ENCODE peak calls at places on chromosomes 7 and 10, in eight cellular contexts. N is suprapubic skin, U is ovary, M is A549, P is transverse colon, X is tibial nerve, K is sigmoid colon, W is GM12878. B is an unnamed sample.

GRCh38 chr10:36256905-36257304 is 614.8 kb upstream of the FZD8 start:
- DNase-seq in M (no peak), X (no peak), N (no peak), K (no peak), U (no peak), W (no peak), P (no peak), B (no peak)

GRCh38 chr7:82325416-82325815 is 118.2 kb downstream of the CACNA2D1 start:
- DNase-seq in P (no peak), X (no peak), M (no peak), U (no peak), K (no peak), N (no peak), W (no peak), B (no peak)

GRCh38 chr10:7410306-7410799 is 481 bp downstream of the SFMBT2 start:
- DNase-seq in K (no peak), P (peak), X (no peak), N (no peak), M (no peak), U (peak), W (no peak), B (no peak)

GRCh38 chr10:34255075-34255474 is 560.0 kb downstream of the PARD3 start:
- DNase-seq in U (no peak), W (no peak), X (no peak), N (no peak), M (no peak), K (no peak), P (peak), B (no peak)

GRCh38 chr10:50396491-50397311 is 145.4 kb upstream of the ASAH2 start:
- DNase-seq in W (no peak), N (no peak), K (no peak), P (no peak), X (no peak), U (no peak), M (no peak), B (no peak)

GRCh38 chr10:126133082-126133620 is 236.8 kb downstream of the FANK1 start:
- DNase-seq in X (no peak), N (no peak), U (no peak), K (no peak), P (no peak), W (no peak), M (no peak), B (peak)

GRCh38 chr10:112131361-112131760 is 52.2 kb downstream of the GPAM start:
- DNase-seq in W (no peak), M (no peak), N (no peak), P (no peak), K (no peak), X (no peak), U (no peak), B (no peak)

GRCh38 chr7:50610521-50611277 is 45.5 kb upstream of the DDC start:
- DNase-seq in U (no peak), W (no peak), P (no peak), N (no peak), X (no peak), K (no peak), M (no peak), B (no peak)

GRCh38 chr7:151745090-151745638 is 131.8 kb downstream of the PRKAG2 start:
- DNase-seq in K (no peak), W (no peak), N (no peak), M (peak), X (peak), U (no peak), P (peak), B (no peak)

GRCh38 chr7:22252886-22253536 is 103.9 kb downstream of the RAPGEF5 start:
- DNase-seq in W (no peak), U (no peak), M (no peak), X (no peak), K (no peak), N (no peak), P (no peak), B (no peak)

GRCh38 chr10:47019546-47019945 is 108.3 kb downstream of the PTPN20 start:
- DNase-seq in M (no peak), P (no peak), W (no peak), N (no peak), K (no peak), X (no peak), U (no peak), B (no peak)

GRCh38 chr7:31926991-31927584 is 143.1 kb downstream of the PDE1C start:
- DNase-seq in X (no peak), K (no peak), M (no peak), W (no peak), P (no peak), U (no peak), N (no peak), B (no peak)

GRCh38 chr7:98200364-98200763 is 10.9 kb upstream of the BHLHA15 start:
- DNase-seq in W (peak), N (no peak), M (no peak), U (no peak), X (no peak), K (no peak), P (no peak), B (no peak)

GRCh38 chr7:118753464-118753863 is 529.0 kb downstream of the ANKRD7 start:
- DNase-seq in N (no peak), K (no peak), W (no peak), U (no peak), X (no peak), P (no peak), M (no peak), B (no peak)

GRCh38 chr10:106938448-106939014 is 226.0 kb downstream of the SORCS1 start:
- DNase-seq in P (no peak), K (no peak), M (no peak), N (no peak), U (no peak), X (no peak), W (no peak), B (no peak)

GRCh38 chr7:105389090-105389650 is 449 bp upstream of the SRPK2 start:
- DNase-seq in X (no peak), N (peak), U (no peak), W (no peak), K (peak), P (peak), M (peak), B (no peak)

GRCh38 chr10:64350665-64351064 is 829.5 kb downstream of the REEP3 start:
- DNase-seq in W (no peak), K (no peak), N (no peak), P (no peak), U (no peak), X (no peak), M (no peak), B (no peak)

GRCh38 chr10:55734112-55734511 is 626.9 kb downstream of the ZWINT start:
- DNase-seq in X (no peak), W (no peak), M (no peak), U (no peak), N (no peak), P (no peak), K (no peak), B (no peak)
- TF ChIP-seq EP300 in X (no peak), W (no peak), M (no peak), U (no peak), N (no peak), P (no peak), K (no peak), B (no peak)

DNA sequence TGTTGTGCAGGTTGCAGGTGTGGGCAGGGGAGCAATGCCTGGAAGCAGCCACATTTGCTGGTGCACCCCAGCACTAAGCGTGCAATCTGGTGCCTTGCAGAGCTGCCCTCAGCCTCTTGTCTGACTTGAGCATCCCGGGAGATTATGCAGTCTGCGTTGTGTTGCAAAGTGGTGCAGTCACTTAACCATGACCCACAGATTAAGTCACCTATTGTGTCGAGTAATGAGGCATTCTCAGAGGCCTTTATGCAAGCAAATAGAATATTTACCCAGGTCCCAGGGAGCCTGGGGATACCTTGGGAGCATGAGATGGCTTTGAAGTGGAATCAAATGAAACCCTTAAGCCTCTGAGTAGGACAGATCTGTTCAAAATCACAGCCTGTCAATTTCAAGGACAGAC is 529.0 kb downstream of the TYW1 start:
- DNase-seq in K (no peak), P (no peak), M (no peak), W (no peak), U (no peak), X (no peak), N (no peak), B (no peak)
- H3K4me3 ChIP-seq in K (no peak), P (no peak), M (no peak), W (no peak), U (no peak), X (no peak), N (no peak), B (no peak)

GRCh38 chr7:93828260-93828659 is 62.3 kb downstream of the TFPI2 start:
- DNase-seq in U (no peak), P (no peak), K (no peak), X (no peak), M (no peak), W (no peak), N (no peak), B (no peak)

GRCh38 chr7:93836111-93836510 is 54.4 kb downstream of the TFPI2 start:
- DNase-seq in W (no peak), U (no peak), M (no peak), X (no peak), K (no peak), N (no peak), P (no peak), B (no peak)

GRCh38 chr7:93835684-93836083 is 54.9 kb downstream of the TFPI2 start:
- DNase-seq in M (no peak), N (no peak), X (no peak), W (no peak), U (no peak), P (no peak), K (no peak), B (no peak)

GRCh38 chr7:93830141-93830925 is 60.2 kb downstream of the TFPI2 start:
- DNase-seq in K (no peak), W (no peak), P (no peak), X (no peak), N (no peak), M (no peak), U (no peak), B (no peak)
- TF ChIP-seq EP300 in K (no peak), W (no peak), P (no peak), X (no peak), N (no peak), M (no peak), U (no peak), B (no peak)

GRCh38 chr7:2613926-2614613 is 17.7 kb upstream of the TTYH3 start:
- DNase-seq in P (no peak), W (no peak), M (no peak), K (peak), N (no peak), X (no peak), U (no peak), B (no peak)
- H3K4me3 ChIP-seq in P (no peak), W (no peak), M (no peak), K (no peak), N (peak), X (no peak), U (peak), B (peak)

GRCh38 chr7:6197801-6198551 is 74.4 kb downstream of the CYTH3 start:
- DNase-seq in X (no peak), W (no peak), U (no peak), M (no peak), K (no peak), P (no peak), N (no peak), B (no peak)
- TF ChIP-seq EP300 in X (no peak), W (no peak), U (no peak), M (no peak), K (no peak), P (no peak), N (no peak), B (no peak)

GRCh38 chr10:129494740-129495139 is 27.7 kb downstream of the MGMT start:
- DNase-seq in K (no peak), M (no peak), W (no peak), U (no peak), N (no peak), X (no peak), P (no peak), B (no peak)
- H3K4me3 ChIP-seq in K (no peak), M (no peak), W (no peak), U (no peak), N (no peak), X (no peak), P (no peak), B (no peak)

DNA sequence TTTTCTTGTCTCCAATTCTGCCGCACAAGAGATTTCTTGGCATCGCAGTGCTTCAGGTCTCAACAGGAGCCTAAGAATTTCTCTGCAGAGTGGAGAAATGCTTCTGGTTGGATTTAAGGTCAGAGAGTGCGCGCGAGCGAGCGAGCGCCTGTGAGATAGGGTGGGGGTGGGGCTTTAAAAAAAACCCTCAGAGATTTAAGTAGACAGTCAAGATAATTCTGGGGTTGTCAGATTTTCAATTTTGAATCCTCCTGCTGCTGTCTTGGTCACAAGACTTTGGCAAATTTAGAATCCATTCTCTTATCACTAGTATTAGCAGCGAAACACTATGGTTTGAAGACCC is 49.7 kb downstream of the CPEB3 start:
- DNase-seq in U (no peak), M (no peak), N (no peak), X (no peak), P (peak), W (no peak), K (no peak), B (no peak)
- TF ChIP-seq EP300 in U (no peak), M (no peak), N (no peak), X (no peak), P (no peak), W (no peak), K (no peak), B (no peak)

GRCh38 chr10:110876000-110876399 is 4.3 kb downstream of the PDCD4 start:
- DNase-seq in K (no peak), N (no peak), P (no peak), M (no peak), U (no peak), X (no peak), W (no peak), B (no peak)

GRCh38 chr10:110871236-110872084 is at the start of gene PDCD4:
- DNase-seq in K (peak), N (peak), X (peak), W (peak), P (peak), U (peak), M (peak), B (peak)

GRCh38 chr10:110872145-110872983 is 636 bp downstream of the PDCD4 start:
- DNase-seq in X (peak), N (peak), P (peak), W (no peak), U (peak), K (peak), M (peak), B (no peak)

GRCh38 chr10:110872984-110873569 is 1.3 kb downstream of the PDCD4 start:
- DNase-seq in M (no peak), X (no peak), N (no peak), W (no peak), U (no peak), P (no peak), K (no peak), B (no peak)

DNA sequence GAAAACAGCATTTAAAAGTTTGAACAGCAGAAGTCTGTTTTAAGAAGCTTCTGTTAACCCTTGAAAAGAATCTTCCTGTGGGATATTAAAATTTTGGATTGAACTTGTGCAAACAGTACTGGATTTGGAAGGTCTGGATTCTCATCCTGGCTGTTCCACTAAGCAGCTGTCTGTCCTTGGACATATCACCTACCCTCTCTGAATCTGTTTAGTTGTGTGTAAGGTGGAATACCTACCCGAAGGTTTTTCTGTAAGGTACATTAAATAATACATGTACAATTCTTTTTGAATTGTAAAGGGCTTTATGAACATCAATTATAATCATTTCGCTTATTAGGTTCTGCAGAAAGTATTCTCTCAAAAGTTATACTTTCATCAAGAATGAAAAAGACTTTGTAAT is 2.2 kb downstream of the PDCD4 start:
- DNase-seq in U (no peak), P (no peak), X (no peak), N (no peak), M (no peak), K (no peak), W (no peak), B (no peak)
- H3K4me3 ChIP-seq in U (peak), P (no peak), X (peak), N (peak), M (peak), K (peak), W (peak), B (peak)

DNA sequence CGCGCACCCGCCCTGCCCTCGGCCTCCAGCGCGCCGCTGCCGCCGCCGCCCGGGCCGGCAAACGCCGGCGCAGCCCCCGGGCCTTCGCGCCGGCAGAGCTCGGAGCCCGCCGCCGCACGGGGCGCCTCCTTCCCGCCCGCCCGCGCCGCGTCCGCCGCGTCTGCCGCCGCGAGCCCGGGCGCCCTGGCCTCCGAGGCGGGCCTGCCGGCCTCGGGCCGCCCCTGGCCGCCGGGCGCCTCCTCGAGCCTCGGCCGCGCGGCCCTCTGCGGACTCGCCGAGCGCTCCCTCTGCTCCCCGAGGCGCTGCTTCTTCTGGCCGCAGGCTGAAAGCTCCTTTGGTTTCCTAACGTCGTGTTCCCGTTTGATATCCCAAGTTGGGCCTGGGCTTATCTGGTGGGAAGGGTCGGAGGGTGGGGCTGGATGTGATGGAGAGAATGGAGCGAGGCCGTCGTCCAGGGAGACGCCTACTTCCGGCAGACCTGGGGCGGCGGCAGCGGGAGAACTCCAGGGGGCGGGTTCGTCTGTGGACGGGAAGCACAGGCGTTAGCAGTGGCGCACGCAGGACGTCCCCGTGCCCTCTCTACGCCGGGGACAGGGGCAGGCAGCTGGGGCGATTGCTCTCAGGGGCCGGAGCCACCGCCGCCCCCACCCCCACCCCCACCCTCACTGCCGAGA is 221.0 kb downstream of the PHTF2 start:
- DNase-seq in W (no peak), N (peak), M (peak), X (peak), U (peak), K (peak), P (peak), B (peak)
- TF ChIP-seq EP300 in W (no peak), N (no peak), M (no peak), X (no peak), U (no peak), K (no peak), P (no peak), B (no peak)

DNA sequence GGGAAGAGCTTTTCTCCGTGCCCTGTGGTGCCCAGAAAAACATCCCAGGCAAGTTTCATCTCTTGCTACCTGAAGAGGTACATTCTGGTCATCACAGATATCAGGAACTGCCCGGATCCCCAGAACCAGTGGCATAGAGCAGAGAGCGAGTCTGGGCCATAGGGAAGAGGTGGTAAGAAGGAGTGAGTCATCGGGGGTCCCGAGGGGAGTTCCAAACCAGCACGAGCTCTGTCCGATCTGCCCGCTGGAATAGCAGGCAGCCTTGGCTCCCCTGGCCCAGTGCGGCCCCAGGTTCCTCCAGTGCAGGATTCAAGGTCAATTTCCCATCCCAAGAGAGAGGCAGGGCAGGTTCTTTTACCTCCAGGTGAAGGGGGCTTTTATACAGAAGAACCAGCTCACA is 124.7 kb downstream of the RGS10 start:
- DNase-seq in K (no peak), W (no peak), N (no peak), X (no peak), U (no peak), M (no peak), P (no peak), B (no peak)
- H3K4me3 ChIP-seq in K (no peak), W (no peak), N (no peak), X (no peak), U (no peak), M (no peak), P (no peak), B (no peak)

B was measured in esophagus muscularis mucosa.